ENCODE peak calls at places on chromosome 17, in eight cellular contexts. Z, L, X, C, G, M, K and W are unnamed samples.
A peak's percentile ranks its signal among the peaks of the same experiment; 100 is the strongest.

GRCh38 chr17:76345377-76345945 is 8.3 kb downstream of the PRPSAP1 start:
- DNase-seq in Z (no peak), L (no peak), X (no peak), C (no peak), G (no peak), M (no peak), K (no peak), W (no peak)

GRCh38 chr17:37558299-37558698 is 50.9 kb downstream of the SYNRG start:
- DNase-seq in Z (no peak), L (no peak), X (no peak), C (no peak), G (no peak), M (no peak), K (no peak), W (no peak)

GRCh38 chr17:44733753-44734152 is 25.0 kb upstream of the ADAM11 start:
- DNase-seq in Z (no peak), L (no peak), X (no peak), C (no peak), G (no peak), M (no peak), K (no peak), W (no peak)

GRCh38 chr17:55845385-55845784 is 94.5 kb downstream of the PCTP start:
- DNase-seq in Z (no peak), L (no peak), X (no peak), C (no peak), G (no peak), M (peak; percentile 4), K (peak; percentile 40), W (no peak)

GRCh38 chr17:73641779-73642580 is 2.3 kb downstream of the SDK2 start:
- DNase-seq in Z (no peak), L (no peak), X (no peak), C (no peak), G (peak; percentile 25), M (no peak), K (no peak), W (no peak)

GRCh38 chr17:68356520-68356919 is 65.2 kb downstream of the ARSG start:
- DNase-seq in Z (peak; percentile 26), L (peak; percentile 22), X (no peak), C (no peak), G (no peak), M (no peak), K (no peak), W (no peak)

GRCh38 chr17:64282753-64283080 is 19.7 kb upstream of the TEX2 start:
- DNase-seq in Z (no peak), L (no peak), X (no peak), C (no peak), G (no peak), M (no peak), K (no peak), W (no peak)

GRCh38 chr17:48548687-48549621 is 4.0 kb upstream of the HOXB2 start:
- DNase-seq in Z (no peak), L (no peak), X (no peak), C (no peak), G (no peak), M (no peak), K (no peak), W (no peak)

GRCh38 chr17:17367931-17368330 is 64.8 kb downstream of the NT5M start:
- DNase-seq in Z (no peak), L (no peak), X (no peak), C (no peak), G (no peak), M (no peak), K (no peak), W (no peak)

GRCh38 chr17:14940946-14941280 is 324.2 kb downstream of the PMP22 start:
- DNase-seq in Z (no peak), L (no peak), X (peak; percentile 57), C (no peak), G (no peak), M (no peak), K (no peak), W (no peak)

GRCh38 chr17:41835800-41836549 is at the start of gene NT5C3B:
- DNase-seq in Z (peak; percentile 33), L (peak; percentile 18), X (no peak), C (peak; percentile 30), G (peak; percentile 65), M (peak; percentile 56), K (peak; percentile 46), W (no peak)

GRCh38 chr17:80725532-80725931 is 180.9 kb downstream of the RPTOR start:
- DNase-seq in Z (no peak), L (no peak), X (no peak), C (no peak), G (no peak), M (no peak), K (no peak), W (no peak)

GRCh38 chr17:35590249-35590824 is 3.2 kb downstream of the AP2B1 start:
- DNase-seq in Z (no peak), L (no peak), X (no peak), C (no peak), G (no peak), M (no peak), K (no peak), W (no peak)

GRCh38 chr17:31788571-31788946 is 70.5 kb downstream of the COPRS start:
- DNase-seq in Z (no peak), L (no peak), X (no peak), C (no peak), G (no peak), M (no peak), K (no peak), W (no peak)